ENCODE peak calls at places on chromosomes 7 and 10, in six cellular contexts. D is lung, G is psoas muscle, U is fibroblast of mammary gland, W is Calu3, A is HFF-Myc. I is an unnamed sample.
A peak's percentile ranks its signal among the peaks of the same experiment; 100 is the strongest.

GRCh38 chr10:80268938-80269588 is 20.4 kb downstream of the MAT1A start:
- DNase-seq in U (no peak), D (no peak), A (no peak), G (no peak), W (no peak), I (no peak)

GRCh38 chr7:131431289-131431688 is 103.6 kb downstream of the MKLN1 start:
- DNase-seq in A (no peak), D (no peak), G (peak; percentile 29), W (no peak), U (peak; percentile 76), I (no peak)

GRCh38 chr7:17651296-17651695 is 289.0 kb downstream of the SNX13 start:
- DNase-seq in G (no peak), U (peak; percentile 77), D (no peak), A (no peak), W (no peak), I (no peak)

GRCh38 chr10:129864601-129865126 is 99.4 kb downstream of the EBF3 start:
- DNase-seq in G (no peak), D (no peak), A (no peak), W (no peak), U (peak; percentile 37), I (no peak)

GRCh38 chr10:34181545-34182300 is 633.4 kb downstream of the PARD3 start:
- DNase-seq in D (no peak), W (no peak), A (no peak), G (no peak), U (peak; percentile 72), I (no peak)

GRCh38 chr10:47031251-47031952 is 120.2 kb downstream of the PTPN20 start:
- DNase-seq in A (no peak), W (no peak), G (peak; percentile 47), U (peak; percentile 53), D (no peak), I (no peak)

GRCh38 chr7:116231543-116232401 is 21.4 kb downstream of the TES start:
- DNase-seq in G (no peak), W (no peak), D (no peak), A (no peak), U (peak; percentile 74), I (no peak)

GRCh38 chr7:158000160-158000559 is 587.5 kb downstream of the PTPRN2 start:
- DNase-seq in D (no peak), W (no peak), U (no peak), G (no peak), A (no peak), I (no peak)

GRCh38 chr10:126972622-126973414 is 67.6 kb downstream of the DOCK1 start:
- DNase-seq in W (peak; percentile 51), A (peak; percentile 67), G (no peak), D (no peak), U (peak; percentile 83), I (peak; percentile 73)

GRCh38 chr10:103949728-103950127 is 17.2 kb upstream of the SLK start:
- DNase-seq in U (no peak), W (no peak), A (no peak), D (no peak), G (no peak), I (no peak)

GRCh38 chr7:131501422-131501821 is 55.0 kb downstream of the PODXL start:
- DNase-seq in A (no peak), U (peak; percentile 66), W (no peak), D (no peak), G (no peak), I (no peak)

GRCh38 chr10:14050598-14050997 is 280.1 kb downstream of the FRMD4A start:
- DNase-seq in A (no peak), U (no peak), W (peak; percentile 30), D (no peak), G (no peak), I (no peak)

GRCh38 chr10:88318803-88319202 is 264.3 kb downstream of the RNLS start:
- DNase-seq in A (no peak), W (no peak), D (no peak), U (peak; percentile 6), G (no peak), I (no peak)

GRCh38 chr10:767211-767610 is 77.7 kb upstream of the DIP2C start:
- DNase-seq in A (no peak), W (no peak), U (no peak), G (no peak), D (no peak), I (no peak)

GRCh38 chr7:27191081-27191715 is 6.2 kb upstream of the HOXA11 start:
- DNase-seq in G (no peak), D (no peak), W (no peak), U (no peak), A (no peak), I (no peak)

GRCh38 chr10:124918906-124919305 is 23.0 kb upstream of the ZRANB1 start:
- DNase-seq in G (no peak), U (peak; percentile 34), A (no peak), D (no peak), W (no peak), I (no peak)

GRCh38 chr10:133134411-133135115 is 25.5 kb upstream of the KNDC1 start:
- DNase-seq in U (no peak), A (no peak), G (peak; percentile 9), W (no peak), D (no peak), I (no peak)

GRCh38 chr10:133115453-133115842 is 27.7 kb downstream of the ADGRA1 start:
- DNase-seq in W (no peak), G (no peak), U (no peak), A (no peak), D (no peak), I (no peak)

GRCh38 chr10:20877986-20878979 is 18.8 kb downstream of the NEBL start:
- DNase-seq in U (peak; percentile 67), G (no peak), D (no peak), A (no peak), W (no peak), I (no peak)

GRCh38 chr10:43287056-43288007 is 20.5 kb upstream of the RASGEF1A start:
- DNase-seq in D (peak; percentile 81), W (peak; percentile 86), G (no peak), U (no peak), A (no peak), I (no peak)

GRCh38 chr7:137081694-137082093 is 213.2 kb downstream of the CHRM2 start:
- DNase-seq in D (peak; percentile 45), G (peak; percentile 49), A (peak; percentile 84), W (no peak), U (peak; percentile 95), I (peak; percentile 97)

GRCh38 chr7:37921340-37921805 is 933 bp downstream of the EPDR1 start:
- DNase-seq in G (peak; percentile 46), D (peak; percentile 38), W (peak; percentile 54), U (peak; percentile 43), A (no peak), I (no peak)

GRCh38 chr7:42197391-42197790 is 39.6 kb downstream of the GLI3 start:
- DNase-seq in A (no peak), G (no peak), W (no peak), D (no peak), U (peak; percentile 23), I (peak; percentile 27)
- TF ChIP-seq CTCF in A (no peak), G (no peak), W (no peak), D (no peak), U (no peak), I (no peak)

DNA sequence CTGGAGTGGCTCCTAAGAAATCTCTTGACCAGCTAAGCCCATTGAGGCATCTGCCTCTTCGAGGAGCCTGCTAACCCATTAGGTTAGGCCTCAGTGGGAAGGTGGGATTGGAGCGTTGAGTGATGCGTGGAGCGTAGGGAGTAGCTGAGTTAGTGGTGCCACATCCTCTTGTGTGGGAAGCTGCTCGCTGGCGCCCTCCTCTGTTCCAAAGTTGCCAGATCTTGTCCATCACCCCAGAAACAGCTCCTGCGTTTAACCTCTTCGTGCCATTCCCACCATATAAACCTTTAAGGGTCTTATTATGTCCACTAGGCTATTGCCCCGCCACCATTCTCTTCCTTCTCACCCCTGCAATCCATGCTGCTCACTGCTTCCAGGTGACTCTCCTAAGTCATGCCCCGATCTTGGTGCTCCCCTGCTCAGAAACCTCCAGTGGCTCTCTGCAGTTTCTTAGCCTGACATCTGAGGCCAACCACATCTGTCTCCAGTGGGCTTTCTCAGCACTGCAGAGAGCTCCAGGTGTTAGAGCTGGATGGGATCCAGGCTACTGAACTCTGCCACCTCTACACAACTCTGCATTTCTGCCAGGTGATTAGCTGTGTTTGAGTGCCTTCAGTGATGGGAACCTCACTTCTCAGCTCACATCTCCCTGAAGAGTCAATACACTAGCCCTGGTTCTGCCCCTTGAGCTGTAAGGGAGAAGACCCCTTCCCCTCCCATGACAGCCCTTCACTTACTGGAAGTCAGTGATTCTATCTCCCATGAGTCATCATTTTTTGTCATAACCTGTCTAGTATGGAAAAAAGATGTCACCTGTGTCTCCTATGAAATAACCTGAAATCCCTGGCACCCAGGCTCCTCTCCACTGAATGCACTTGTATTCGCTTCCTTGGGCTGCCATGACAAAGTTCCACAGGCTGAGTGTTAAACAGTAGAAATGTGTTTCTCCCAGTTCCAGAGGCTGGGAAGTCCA is 65.0 kb upstream of the FGFR2 start:
- DNase-seq in D (no peak), U (no peak), G (no peak), W (no peak), A (no peak), I (no peak)
- TF ChIP-seq CTCF in D (no peak), U (no peak), G (no peak), W (no peak), A (peak; percentile 6), I (no peak)

GRCh38 chr10:78518224-78518623 is 484.6 kb downstream of the RPS24 start:
- DNase-seq in D (peak; percentile 4), G (no peak), A (no peak), W (no peak), U (no peak), I (no peak)

GRCh38 chr10:78523453-78523852 is 489.8 kb downstream of the RPS24 start:
- DNase-seq in W (no peak), A (no peak), D (no peak), U (no peak), G (no peak), I (no peak)

GRCh38 chr10:78524342-78524741 is 490.7 kb downstream of the RPS24 start:
- DNase-seq in D (no peak), U (no peak), W (no peak), A (no peak), G (no peak), I (no peak)

GRCh38 chr10:78524941-78525340 is 491.3 kb downstream of the RPS24 start:
- DNase-seq in W (no peak), A (no peak), U (no peak), G (no peak), D (no peak), I (no peak)

GRCh38 chr10:78520737-78521430 is 487.2 kb downstream of the RPS24 start:
- DNase-seq in A (peak; percentile 11), U (peak; percentile 41), D (no peak), G (no peak), W (peak; percentile 70), I (no peak)
- TF ChIP-seq CTCF in A (peak; percentile 13), U (peak; percentile 42), D (no peak), G (no peak), W (peak; percentile 62), I (peak; percentile 26)

DNA sequence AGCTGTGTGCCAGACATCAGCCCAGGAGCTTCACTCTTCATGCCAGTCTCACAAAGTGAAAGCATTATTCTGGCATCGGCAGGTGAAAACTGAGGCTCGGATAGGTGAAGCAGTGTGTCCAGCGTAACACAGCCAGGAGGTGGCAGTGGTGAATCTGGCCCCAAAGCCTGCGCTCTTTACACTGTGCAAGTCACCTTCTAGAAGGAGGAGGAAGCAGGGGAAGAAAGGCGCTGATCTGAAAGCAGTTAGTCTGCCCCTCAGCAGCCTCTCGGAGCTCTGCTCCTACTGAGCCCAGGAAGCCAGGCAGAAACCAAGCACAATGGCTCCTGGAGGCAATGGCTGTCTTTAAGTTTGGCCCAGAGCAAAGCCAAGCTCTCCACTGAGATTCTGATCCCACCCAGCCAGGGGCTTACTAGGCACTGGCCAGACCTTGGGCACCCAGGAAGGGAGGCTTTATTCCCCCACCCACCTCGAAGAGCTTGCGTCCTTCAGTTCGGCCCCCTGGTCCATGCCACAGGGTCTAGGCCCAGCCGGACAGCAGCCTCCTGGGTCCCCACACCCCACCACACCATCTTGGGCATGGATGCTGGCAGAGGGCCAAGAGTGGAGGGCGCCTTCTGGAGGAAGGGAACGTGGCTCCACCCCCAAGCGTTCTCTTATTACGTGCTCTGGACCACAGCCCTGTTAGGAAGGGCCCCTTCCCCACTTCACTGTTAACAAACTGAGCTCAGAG is 104.5 kb downstream of the GRID1 start:
- DNase-seq in A (no peak), W (peak; percentile 60), U (no peak), G (no peak), D (no peak), I (no peak)
- TF ChIP-seq CTCF in A (no peak), W (no peak), U (no peak), G (no peak), D (no peak), I (no peak)